ENCODE peak calls at places on chromosome 16, in nine cellular contexts. One of them, this sample, is unnamed. For H3K4me1 and H3K36me3, the result is how much of the 10 kb centered on the place peaks cover.

GRCh38 chr16:65658339-65659275 is 536.7 kb upstream of the CDH11 start:
- DNase-seq in heart left ventricle: no peak
- DNase-seq in PC-9: no peak
- DNase-seq in neural progenitor cell: no peak
- DNase-seq in effector memory CD4-positive, alpha-beta T cell: no peak
- DNase-seq in upper lobe of left lung: no peak
- DNase-seq in lower lobe of right lung: no peak
- DNase-seq in IMR-90: peak
- DNase-seq in testis: no peak
- DNase-seq in this sample: no peak

GRCh38 chr16:84720180-84720579 is 20.4 kb downstream of the USP10 start:
- DNase-seq in heart left ventricle: no peak
- DNase-seq in PC-9: no peak
- DNase-seq in neural progenitor cell: no peak
- DNase-seq in effector memory CD4-positive, alpha-beta T cell: no peak
- DNase-seq in upper lobe of left lung: no peak
- DNase-seq in lower lobe of right lung: no peak
- DNase-seq in IMR-90: no peak
- DNase-seq in testis: no peak
- DNase-seq in this sample: no peak

GRCh38 chr16:48526058-48526957 is 83.7 kb downstream of the N4BP1 start:
- DNase-seq in heart left ventricle: no peak
- DNase-seq in PC-9: peak
- DNase-seq in neural progenitor cell: peak
- DNase-seq in effector memory CD4-positive, alpha-beta T cell: no peak
- DNase-seq in upper lobe of left lung: no peak
- DNase-seq in lower lobe of right lung: no peak
- DNase-seq in IMR-90: no peak
- DNase-seq in testis: no peak
- DNase-seq in this sample: no peak

GRCh38 chr16:24568392-24568791 is 29.0 kb downstream of the RBBP6 start:
- DNase-seq in heart left ventricle: no peak
- DNase-seq in PC-9: peak
- DNase-seq in neural progenitor cell: no peak
- DNase-seq in effector memory CD4-positive, alpha-beta T cell: no peak
- DNase-seq in upper lobe of left lung: no peak
- DNase-seq in lower lobe of right lung: no peak
- DNase-seq in IMR-90: peak
- DNase-seq in testis: no peak
- DNase-seq in this sample: no peak

GRCh38 chr16:89678258-89678657 is 8.2 kb upstream of the CDK10 start:
- DNase-seq in heart left ventricle: no peak
- DNase-seq in PC-9: no peak
- DNase-seq in neural progenitor cell: peak
- DNase-seq in effector memory CD4-positive, alpha-beta T cell: no peak
- DNase-seq in upper lobe of left lung: no peak
- DNase-seq in lower lobe of right lung: no peak
- DNase-seq in IMR-90: no peak
- DNase-seq in testis: no peak
- DNase-seq in this sample: no peak

GRCh38 chr16:78227855-78228254 is 128.4 kb downstream of the WWOX start:
- DNase-seq in heart left ventricle: no peak
- DNase-seq in PC-9: no peak
- DNase-seq in neural progenitor cell: peak
- DNase-seq in effector memory CD4-positive, alpha-beta T cell: no peak
- DNase-seq in upper lobe of left lung: no peak
- DNase-seq in lower lobe of right lung: no peak
- DNase-seq in IMR-90: no peak
- DNase-seq in testis: no peak
- DNase-seq in this sample: no peak

GRCh38 chr16:81703177-81704155 is 75.6 kb upstream of the PLCG2 start:
- DNase-seq in heart left ventricle: no peak
- DNase-seq in PC-9: no peak
- DNase-seq in neural progenitor cell: no peak
- DNase-seq in effector memory CD4-positive, alpha-beta T cell: no peak
- DNase-seq in upper lobe of left lung: no peak
- DNase-seq in lower lobe of right lung: peak
- DNase-seq in IMR-90: peak
- DNase-seq in testis: peak
- DNase-seq in this sample: peak

GRCh38 chr16:87621550-87621829 is 19.2 kb downstream of the JPH3 start:
- DNase-seq in heart left ventricle: no peak
- DNase-seq in PC-9: no peak
- DNase-seq in neural progenitor cell: no peak
- DNase-seq in effector memory CD4-positive, alpha-beta T cell: no peak
- DNase-seq in upper lobe of left lung: no peak
- DNase-seq in lower lobe of right lung: no peak
- DNase-seq in IMR-90: no peak
- DNase-seq in testis: no peak
- DNase-seq in this sample: no peak

DNA sequence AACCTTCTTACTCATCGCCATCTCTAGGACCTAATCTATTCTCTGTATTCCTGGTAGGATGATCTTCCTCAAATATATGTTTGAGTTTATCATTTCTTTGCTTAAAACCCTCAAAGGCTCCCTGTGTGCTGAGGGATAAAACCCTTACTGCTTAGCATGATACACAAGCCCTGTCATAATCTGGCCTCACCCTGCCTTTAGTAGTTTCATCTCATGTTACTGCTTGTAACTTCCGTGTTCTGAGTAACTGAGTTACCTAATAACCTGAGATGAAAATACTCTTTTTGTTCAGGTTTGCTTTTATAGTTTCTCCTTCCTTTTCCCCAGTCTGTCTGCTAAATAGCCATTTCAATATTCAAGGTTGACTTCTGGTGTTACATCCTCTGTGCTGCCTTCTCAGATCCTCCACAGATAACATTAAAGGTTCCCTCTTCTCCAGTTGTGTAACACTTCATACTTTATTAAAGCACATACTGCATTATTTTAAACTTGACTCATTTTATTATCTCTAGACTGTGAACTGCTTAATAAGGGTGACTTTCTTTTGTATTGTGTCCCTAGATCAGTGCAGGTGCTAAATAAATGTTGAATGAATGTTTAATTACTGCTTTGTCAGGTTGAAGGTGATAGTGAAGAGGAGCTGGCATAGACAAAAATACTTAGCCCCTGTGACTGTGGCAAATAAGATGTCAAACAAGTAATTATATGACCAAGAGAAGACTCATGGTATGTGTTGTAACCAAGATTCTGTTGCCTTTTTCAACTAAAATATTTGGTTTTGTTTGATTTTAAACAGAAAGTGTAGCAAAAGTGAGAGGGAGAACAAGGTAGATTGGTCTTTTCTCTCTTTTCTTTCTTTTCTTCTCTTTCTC is 47.8 kb downstream of the NFAT5 start:
- DNase-seq in heart left ventricle: no peak
- DNase-seq in PC-9: peak
- DNase-seq in neural progenitor cell: no peak
- DNase-seq in effector memory CD4-positive, alpha-beta T cell: no peak
- DNase-seq in upper lobe of left lung: no peak
- DNase-seq in lower lobe of right lung: no peak
- DNase-seq in IMR-90: peak
- DNase-seq in testis: no peak
- DNase-seq in this sample: no peak
- H3K4me1 ChIP-seq in heart left ventricle: half or more
- H3K4me1 ChIP-seq in PC-9: under half
- H3K4me1 ChIP-seq in neural progenitor cell: under half
- H3K4me1 ChIP-seq in effector memory CD4-positive, alpha-beta T cell: under half
- H3K4me1 ChIP-seq in upper lobe of left lung: under half
- H3K4me1 ChIP-seq in lower lobe of right lung: under half
- H3K4me1 ChIP-seq in IMR-90: under half
- H3K4me1 ChIP-seq in testis: under half
- H3K4me1 ChIP-seq in this sample: half or more

GRCh38 chr16:55406651-55407050 is 72.3 kb upstream of the MMP2 start:
- DNase-seq in heart left ventricle: no peak
- DNase-seq in PC-9: no peak
- DNase-seq in neural progenitor cell: no peak
- DNase-seq in effector memory CD4-positive, alpha-beta T cell: no peak
- DNase-seq in upper lobe of left lung: no peak
- DNase-seq in lower lobe of right lung: no peak
- DNase-seq in IMR-90: no peak
- DNase-seq in testis: no peak
- DNase-seq in this sample: no peak

GRCh38 chr16:55408656-55409055 is 70.3 kb upstream of the MMP2 start:
- DNase-seq in heart left ventricle: no peak
- DNase-seq in PC-9: no peak
- DNase-seq in neural progenitor cell: peak
- DNase-seq in effector memory CD4-positive, alpha-beta T cell: no peak
- DNase-seq in upper lobe of left lung: no peak
- DNase-seq in lower lobe of right lung: no peak
- DNase-seq in IMR-90: no peak
- DNase-seq in testis: no peak
- DNase-seq in this sample: no peak

GRCh38 chr16:55411231-55411630 is 67.8 kb upstream of the MMP2 start:
- DNase-seq in heart left ventricle: no peak
- DNase-seq in PC-9: no peak
- DNase-seq in neural progenitor cell: peak
- DNase-seq in effector memory CD4-positive, alpha-beta T cell: no peak
- DNase-seq in upper lobe of left lung: no peak
- DNase-seq in lower lobe of right lung: no peak
- DNase-seq in IMR-90: peak
- DNase-seq in testis: no peak
- DNase-seq in this sample: no peak
- H3K27ac ChIP-seq in heart left ventricle: no peak
- H3K27ac ChIP-seq in PC-9: no peak
- H3K27ac ChIP-seq in neural progenitor cell: no peak
- H3K27ac ChIP-seq in effector memory CD4-positive, alpha-beta T cell: no peak
- H3K27ac ChIP-seq in upper lobe of left lung: no peak
- H3K27ac ChIP-seq in lower lobe of right lung: no peak
- H3K27ac ChIP-seq in IMR-90: no peak
- H3K27ac ChIP-seq in testis: no peak
- H3K27ac ChIP-seq in this sample: no peak

GRCh38 chr16:15737140-15737644 is 87.1 kb downstream of the NDE1 start:
- DNase-seq in heart left ventricle: no peak
- DNase-seq in PC-9: no peak
- DNase-seq in neural progenitor cell: no peak
- DNase-seq in effector memory CD4-positive, alpha-beta T cell: no peak
- DNase-seq in upper lobe of left lung: no peak
- DNase-seq in lower lobe of right lung: no peak
- DNase-seq in IMR-90: no peak
- DNase-seq in testis: no peak
- DNase-seq in this sample: no peak

GRCh38 chr16:15741207-15741871 is 91.3 kb downstream of the NDE1 start:
- DNase-seq in heart left ventricle: no peak
- DNase-seq in PC-9: no peak
- DNase-seq in neural progenitor cell: no peak
- DNase-seq in effector memory CD4-positive, alpha-beta T cell: no peak
- DNase-seq in upper lobe of left lung: peak
- DNase-seq in lower lobe of right lung: no peak
- DNase-seq in IMR-90: no peak
- DNase-seq in testis: no peak
- DNase-seq in this sample: no peak

GRCh38 chr16:15739449-15739848 is 89.4 kb downstream of the NDE1 start:
- DNase-seq in heart left ventricle: no peak
- DNase-seq in PC-9: no peak
- DNase-seq in neural progenitor cell: no peak
- DNase-seq in effector memory CD4-positive, alpha-beta T cell: no peak
- DNase-seq in upper lobe of left lung: no peak
- DNase-seq in lower lobe of right lung: no peak
- DNase-seq in IMR-90: no peak
- DNase-seq in testis: no peak
- DNase-seq in this sample: no peak

GRCh38 chr16:15742716-15743115 is 92.7 kb downstream of the NDE1 start:
- DNase-seq in heart left ventricle: no peak
- DNase-seq in PC-9: no peak
- DNase-seq in neural progenitor cell: no peak
- DNase-seq in effector memory CD4-positive, alpha-beta T cell: no peak
- DNase-seq in upper lobe of left lung: no peak
- DNase-seq in lower lobe of right lung: no peak
- DNase-seq in IMR-90: no peak
- DNase-seq in testis: no peak
- DNase-seq in this sample: no peak

DNA sequence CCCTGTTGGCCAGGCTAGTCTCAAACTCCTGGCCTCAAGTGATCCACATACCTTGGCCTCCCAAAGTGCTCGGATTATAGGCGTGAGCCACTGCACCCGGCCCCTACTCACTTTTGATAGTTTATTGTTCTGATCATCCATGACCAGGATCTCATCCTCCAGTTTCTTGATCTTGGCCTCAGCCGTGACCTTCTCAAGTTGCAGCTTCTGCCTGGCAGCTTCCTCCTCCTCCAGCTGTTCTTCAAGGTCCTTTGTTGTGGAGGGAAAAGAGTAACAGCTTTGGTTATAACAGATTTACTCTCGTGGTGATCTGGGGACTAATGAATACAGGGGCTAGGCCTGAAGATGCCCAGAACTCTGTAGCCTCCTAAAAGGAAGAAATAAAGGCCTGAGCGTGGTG is 89.9 kb downstream of the NDE1 start:
- DNase-seq in heart left ventricle: no peak
- DNase-seq in PC-9: no peak
- DNase-seq in neural progenitor cell: no peak
- DNase-seq in effector memory CD4-positive, alpha-beta T cell: no peak
- DNase-seq in upper lobe of left lung: no peak
- DNase-seq in lower lobe of right lung: no peak
- DNase-seq in IMR-90: no peak
- DNase-seq in testis: peak
- DNase-seq in this sample: no peak
- H3K36me3 ChIP-seq in heart left ventricle: half or more
- H3K36me3 ChIP-seq in PC-9: under half
- H3K36me3 ChIP-seq in neural progenitor cell: under half
- H3K36me3 ChIP-seq in effector memory CD4-positive, alpha-beta T cell: under half
- H3K36me3 ChIP-seq in upper lobe of left lung: half or more
- H3K36me3 ChIP-seq in lower lobe of right lung: under half
- H3K36me3 ChIP-seq in IMR-90: under half
- H3K36me3 ChIP-seq in testis: under half
- H3K36me3 ChIP-seq in this sample: under half

GRCh38 chr16:46689492-46690280 is at the start of gene ORC6:
- DNase-seq in heart left ventricle: peak
- DNase-seq in PC-9: peak
- DNase-seq in neural progenitor cell: peak
- DNase-seq in effector memory CD4-positive, alpha-beta T cell: peak
- DNase-seq in upper lobe of left lung: peak
- DNase-seq in lower lobe of right lung: peak
- DNase-seq in IMR-90: peak
- DNase-seq in testis: peak
- DNase-seq in this sample: peak

GRCh38 chr16:46687486-46687885 is 1.5 kb downstream of the VPS35 start:
- DNase-seq in heart left ventricle: no peak
- DNase-seq in PC-9: no peak
- DNase-seq in neural progenitor cell: no peak
- DNase-seq in effector memory CD4-positive, alpha-beta T cell: no peak
- DNase-seq in upper lobe of left lung: no peak
- DNase-seq in lower lobe of right lung: no peak
- DNase-seq in IMR-90: no peak
- DNase-seq in testis: no peak
- DNase-seq in this sample: no peak

GRCh38 chr16:46688101-46688656 is 799 bp downstream of the VPS35 start:
- DNase-seq in heart left ventricle: no peak
- DNase-seq in PC-9: no peak
- DNase-seq in neural progenitor cell: no peak
- DNase-seq in effector memory CD4-positive, alpha-beta T cell: no peak
- DNase-seq in upper lobe of left lung: no peak
- DNase-seq in lower lobe of right lung: peak
- DNase-seq in IMR-90: peak
- DNase-seq in testis: peak
- DNase-seq in this sample: peak

GRCh38 chr16:46690281-46691178 is 1.1 kb downstream of the ORC6 start:
- DNase-seq in heart left ventricle: no peak
- DNase-seq in PC-9: no peak
- DNase-seq in neural progenitor cell: peak
- DNase-seq in effector memory CD4-positive, alpha-beta T cell: no peak
- DNase-seq in upper lobe of left lung: peak
- DNase-seq in lower lobe of right lung: no peak
- DNase-seq in IMR-90: peak
- DNase-seq in testis: peak
- DNase-seq in this sample: no peak

GRCh38 chr16:46688657-46689491 is at the start of gene VPS35:
- DNase-seq in heart left ventricle: peak
- DNase-seq in PC-9: peak
- DNase-seq in neural progenitor cell: peak
- DNase-seq in effector memory CD4-positive, alpha-beta T cell: peak
- DNase-seq in upper lobe of left lung: peak
- DNase-seq in lower lobe of right lung: peak
- DNase-seq in IMR-90: peak
- DNase-seq in testis: peak
- DNase-seq in this sample: peak
- H3K4me1 ChIP-seq in heart left ventricle: under half
- H3K4me1 ChIP-seq in PC-9: under half
- H3K4me1 ChIP-seq in neural progenitor cell: under half
- H3K4me1 ChIP-seq in effector memory CD4-positive, alpha-beta T cell: under half
- H3K4me1 ChIP-seq in upper lobe of left lung: under half
- H3K4me1 ChIP-seq in lower lobe of right lung: under half
- H3K4me1 ChIP-seq in IMR-90: under half
- H3K4me1 ChIP-seq in testis: under half
- H3K4me1 ChIP-seq in this sample: half or more

This sample was measured in left ventricle myocardium inferior.